ENCODE peak calls at places on chromosomes 16 and 17, in seven cellular contexts. N is activated CD8-positive, alpha-beta T cell treated with anti-CD3 and anti-CD28 coated beads, Interleukin-2, amount 10 ng/mL, durations not matched to agents 7 days and 5 days; A is fibroblast of the conjunctiva; V is RWPE1; L is CD8-positive, alpha-beta T cell; X is LoVo; M is substantia nigra. W is an unnamed sample.

GRCh38 chr16:49524578-49525315 is 151.1 kb downstream of the C16orf78 start:
- DNase-seq in N (no peak), A (no peak), V (no peak), L (no peak), X (no peak), M (no peak), W (no peak)

GRCh38 chr17:82118815-82119380 is 20.9 kb upstream of the FASN start:
- DNase-seq in N (no peak), A (no peak), V (no peak), L (no peak), X (no peak), M (no peak), W (no peak)

GRCh38 chr17:50352072-50352692 is 6.3 kb downstream of the XYLT2 start:
- DNase-seq in N (no peak), A (no peak), V (no peak), L (no peak), X (no peak), M (no peak), W (no peak)

GRCh38 chr17:49823614-49824013 is 24.3 kb downstream of the TAC4 start:
- DNase-seq in N (no peak), A (no peak), V (no peak), L (no peak), X (no peak), M (no peak), W (no peak)

GRCh38 chr16:57422026-57422944 is 17.7 kb downstream of the CCL17 start:
- DNase-seq in N (no peak), A (peak), V (peak), L (no peak), X (peak), M (peak), W (peak)

GRCh38 chr17:55168970-55169687 is 95.6 kb upstream of the HLF start:
- DNase-seq in N (no peak), A (no peak), V (no peak), L (no peak), X (no peak), M (no peak), W (no peak)

GRCh38 chr17:40373324-40373723 is 8.8 kb upstream of the GJD3 start:
- DNase-seq in N (no peak), A (peak), V (no peak), L (no peak), X (no peak), M (no peak), W (no peak)

GRCh38 chr16:11393366-11393765 is 48.1 kb downstream of the RMI2 start:
- DNase-seq in N (no peak), A (no peak), V (no peak), L (no peak), X (no peak), M (no peak), W (no peak)

GRCh38 chr16:67685388-67686112 is 18.9 kb downstream of the C16orf86 start:
- DNase-seq in N (no peak), A (no peak), V (no peak), L (no peak), X (no peak), M (no peak), W (no peak)

GRCh38 chr17:80774146-80774545 is 217.5 kb upstream of the CHMP6 start:
- DNase-seq in N (no peak), A (no peak), V (no peak), L (no peak), X (no peak), M (no peak), W (no peak)

GRCh38 chr16:77869997-77870813 is 81.8 kb downstream of the VAT1L start:
- DNase-seq in N (no peak), A (no peak), V (no peak), L (no peak), X (no peak), M (no peak), W (no peak)

GRCh38 chr17:74453665-74454196 is 12.7 kb upstream of the CD300A start:
- DNase-seq in N (no peak), A (no peak), V (peak), L (peak), X (peak), M (no peak), W (peak)

GRCh38 chr16:52117171-52117570 is 429.8 kb downstream of the TOX3 start:
- DNase-seq in N (no peak), A (no peak), V (no peak), L (no peak), X (no peak), M (no peak), W (no peak)